ENCODE peak calls at places on chromosomes 4 and X, in five cellular contexts. Y, F, W, U and X are unnamed samples.

GRCh38 chr4:83109480-83110221 is 4.9 kb downstream of the PLAC8 start:
- DNase-seq in F (no peak), W (no peak), Y (no peak), U (no peak), X (no peak)

GRCh38 chr4:76376534-76376933 is 44.4 kb downstream of the CCDC158 start:
- DNase-seq in F (no peak), U (no peak), W (no peak), Y (no peak), X (no peak)

GRCh38 chr4:183838987-183839712 is 66.0 kb upstream of the STOX2 start:
- DNase-seq in Y (no peak), U (no peak), F (no peak), W (peak; percentile 53), X (no peak)

GRCh38 chr4:94995684-94996394 is 238.1 kb downstream of the BMPR1B start:
- DNase-seq in U (peak; percentile 67), W (peak; percentile 26), Y (no peak), F (no peak), X (no peak)

GRCh38 chrX:132023117-132023895 is at the start of gene STK26:
- DNase-seq in U (peak; percentile 60), Y (no peak), F (peak; percentile 40), W (peak; percentile 58), X (no peak)

GRCh38 chrX:70762285-70762684 is 146.2 kb downstream of the TEX11 start:
- DNase-seq in U (no peak), Y (no peak), F (no peak), W (no peak), X (no peak)

GRCh38 chr4:83334425-83335241 is at the start of gene HPSE:
- DNase-seq in F (peak; percentile 72), Y (no peak), U (peak; percentile 80), W (peak; percentile 71), X (no peak)

GRCh38 chr4:110275871-110276270 is 77.5 kb upstream of the ELOVL6 start:
- DNase-seq in U (no peak), W (peak; percentile 9), Y (peak; percentile 5), F (no peak), X (peak; percentile 50)

GRCh38 chr4:46196086-46196485 is 72.2 kb upstream of the GABRG1 start:
- DNase-seq in U (no peak), Y (no peak), F (no peak), W (no peak), X (no peak)

GRCh38 chr4:76989391-76990061 is 40.0 kb downstream of the SEPTIN11 start:
- DNase-seq in W (no peak), F (no peak), U (no peak), Y (no peak), X (no peak)

GRCh38 chrX:119698835-119699234 is 5.9 kb upstream of the SEPTIN6 start:
- DNase-seq in W (peak; percentile 73), F (no peak), U (no peak), Y (no peak), X (no peak)

DNA sequence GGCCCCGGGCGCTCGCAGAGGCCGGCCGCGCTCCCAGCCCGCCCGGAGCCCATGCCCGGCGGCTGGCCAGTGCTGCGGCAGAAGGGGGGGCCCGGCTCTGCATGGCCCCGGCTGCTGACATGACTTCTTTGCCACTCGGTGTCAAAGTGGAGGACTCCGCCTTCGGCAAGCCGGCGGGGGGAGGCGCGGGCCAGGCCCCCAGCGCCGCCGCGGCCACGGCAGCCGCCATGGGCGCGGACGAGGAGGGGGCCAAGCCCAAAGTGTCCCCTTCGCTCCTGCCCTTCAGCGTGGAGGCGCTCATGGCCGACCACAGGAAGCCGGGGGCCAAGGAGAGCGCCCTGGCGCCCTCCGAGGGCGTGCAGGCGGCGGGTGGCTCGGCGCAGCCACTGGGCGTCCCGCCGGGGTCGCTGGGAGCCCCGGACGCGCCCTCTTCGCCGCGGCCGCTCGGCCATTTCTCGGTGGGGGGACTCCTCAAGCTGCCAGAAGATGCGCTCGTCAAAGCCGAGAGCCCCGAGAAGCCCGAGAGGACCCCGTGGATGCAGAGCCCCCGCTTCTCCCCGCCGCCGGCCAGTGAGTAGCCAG is 425 bp downstream of the MSX1 start:
- DNase-seq in U (no peak), F (no peak), Y (no peak), W (no peak), X (no peak)
- H3K4me3 ChIP-seq in U (peak overlapping the region; percentile 74), F (peak overlapping the region; percentile 54), Y (peak overlapping the region; percentile 97), W (peak overlapping the region; percentile 84), X (peak overlapping the region; percentile 70)

GRCh38 chr4:156981262-156981661 is 9.7 kb upstream of the PDGFC start:
- DNase-seq in W (no peak), Y (no peak), F (no peak), U (no peak), X (no peak)

GRCh38 chr4:156977435-156978160 is 6.0 kb upstream of the PDGFC start:
- DNase-seq in Y (peak; percentile 78), F (no peak), U (no peak), W (peak; percentile 75), X (peak; percentile 68)

GRCh38 chr4:156983366-156983765 is 11.8 kb upstream of the PDGFC start:
- DNase-seq in W (peak; percentile 57), F (no peak), Y (no peak), U (no peak), X (no peak)
- TF ChIP-seq CTCF in W (peak; percentile 66), F (no peak), Y (peak; percentile 54), U (no peak), X (peak; percentile 45)

DNA sequence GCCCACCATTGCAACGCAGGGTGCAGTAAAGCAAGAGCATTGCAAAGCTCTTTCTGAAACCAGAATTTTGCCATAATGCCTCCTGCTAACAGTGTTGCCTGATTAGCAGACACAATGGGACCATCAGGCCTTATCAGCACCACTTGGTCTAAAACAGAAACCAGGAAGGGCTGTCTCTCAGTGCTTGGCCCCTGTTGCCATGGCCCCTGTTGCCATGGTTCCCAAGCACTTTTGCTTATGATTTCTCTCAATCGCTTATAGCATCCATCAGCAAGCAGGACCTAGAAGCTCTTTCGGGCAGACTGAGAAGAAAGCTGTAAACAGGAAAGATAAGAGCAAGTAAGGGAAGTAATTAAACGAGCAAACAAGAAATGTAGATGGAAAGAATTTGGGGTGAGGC is 36.8 kb downstream of the RTL5 start:
- DNase-seq in W (peak; percentile 18), U (peak; percentile 59), Y (no peak), F (no peak), X (no peak)
- H3K4me3 ChIP-seq in W (no peak overlapping the region), U (no peak overlapping the region), Y (no peak overlapping the region), F (no peak overlapping the region), X (no peak overlapping the region)

GRCh38 chrX:93259029-93259428 is 414.3 kb downstream of the NAP1L3 start:
- DNase-seq in W (no peak), Y (no peak), U (no peak), F (no peak), X (no peak)
- TF ChIP-seq CTCF in W (no peak), Y (no peak), U (no peak), F (no peak), X (no peak)

GRCh38 chr4:120897981-120898719 is 24.4 kb downstream of the PRDM5 start:
- DNase-seq in F (no peak), U (no peak), W (no peak), Y (no peak), X (no peak)
- H3K4me3 ChIP-seq in F (no peak overlapping the region), U (no peak overlapping the region), W (no peak overlapping the region), Y (no peak overlapping the region), X (no peak overlapping the region)

GRCh38 chr4:1910643-1911042 is 39.5 kb downstream of the NSD2 start:
- DNase-seq in W (peak; percentile 77), Y (peak; percentile 33), F (peak; percentile 40), U (no peak), X (peak; percentile 12)
- TF ChIP-seq CTCF in W (peak; percentile 81), Y (peak; percentile 78), F (peak; percentile 34), U (peak; percentile 23), X (peak; percentile 69)

GRCh38 chr4:26030780-26031179 is 116.8 kb downstream of the SMIM20 start:
- DNase-seq in W (no peak), U (no peak), F (no peak), Y (no peak), X (no peak)

GRCh38 chr4:26028133-26028792 is 114.2 kb downstream of the SMIM20 start:
- DNase-seq in Y (no peak), U (no peak), W (no peak), F (no peak), X (no peak)

GRCh38 chr4:26029512-26030131 is 115.6 kb downstream of the SMIM20 start:
- DNase-seq in U (no peak), W (no peak), Y (no peak), F (no peak), X (no peak)

GRCh38 chr4:26030260-26030667 is 116.2 kb downstream of the SMIM20 start:
- DNase-seq in Y (no peak), W (no peak), U (no peak), F (no peak), X (no peak)

DNA sequence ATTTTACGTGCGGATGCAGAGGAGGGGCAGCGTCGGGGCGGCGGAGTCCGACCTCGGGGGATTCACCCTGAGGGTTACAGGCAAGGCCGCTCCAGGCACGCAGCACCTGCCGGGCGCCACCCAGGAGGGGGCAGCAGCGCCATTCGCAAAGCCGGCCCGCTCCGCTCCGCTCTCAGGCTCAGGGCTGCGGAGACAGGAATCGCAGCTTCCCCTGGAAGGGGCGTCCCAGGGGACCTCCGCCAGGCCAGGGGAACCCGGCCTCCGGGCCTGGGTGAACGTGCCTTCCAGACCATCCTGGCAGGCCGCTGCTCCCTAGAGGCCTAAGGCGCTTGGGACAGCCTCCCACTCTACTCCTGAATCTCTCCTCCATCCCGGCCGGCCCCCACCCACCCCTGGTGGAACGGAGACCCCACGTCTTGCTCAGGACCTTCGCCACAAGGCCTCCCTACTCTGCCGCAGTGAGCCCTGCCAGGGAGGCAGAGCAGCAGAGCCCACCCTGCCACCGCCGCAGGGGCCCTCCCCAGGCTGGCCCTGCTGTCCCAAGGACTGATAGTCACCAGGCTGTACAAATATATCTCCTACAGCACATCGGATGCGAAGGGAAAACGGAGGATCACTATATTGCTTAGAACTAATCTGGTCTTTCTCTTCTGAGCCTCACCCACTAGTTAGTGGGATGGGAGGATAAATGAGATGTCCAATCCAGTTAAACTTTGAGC is 114.9 kb downstream of the SMIM20 start:
- DNase-seq in W (peak; percentile 72), Y (no peak), U (peak; percentile 74), F (peak; percentile 54), X (no peak)
- H3K4me3 ChIP-seq in W (no peak overlapping the region), Y (no peak overlapping the region), U (peak overlapping the region; percentile 32), F (no peak overlapping the region), X (no peak overlapping the region)

DNA sequence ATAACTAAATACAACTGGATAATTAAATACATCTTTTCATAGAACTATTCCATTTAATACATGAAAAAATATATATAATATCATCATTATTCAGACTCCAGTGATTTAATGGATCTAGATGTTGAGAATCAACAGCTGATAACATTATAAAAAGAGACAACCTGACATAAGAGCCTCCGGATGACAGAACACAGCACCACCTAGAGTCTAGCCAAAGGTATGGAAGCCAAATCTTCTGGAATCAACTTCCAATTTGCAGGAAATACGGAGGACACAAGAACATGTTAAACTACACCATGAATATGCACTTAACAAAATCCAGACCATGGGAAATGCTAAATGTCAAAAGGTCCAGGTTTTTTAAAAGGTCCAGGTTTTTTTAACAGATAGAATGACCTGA is 55.0 kb downstream of the LRBA start:
- DNase-seq in F (no peak), Y (peak; percentile 10), U (no peak), W (peak; percentile 52), X (no peak)
- TF ChIP-seq CTCF in F (peak; percentile 9), Y (peak; percentile 77), U (no peak), W (peak; percentile 75), X (peak; percentile 15)

DNA sequence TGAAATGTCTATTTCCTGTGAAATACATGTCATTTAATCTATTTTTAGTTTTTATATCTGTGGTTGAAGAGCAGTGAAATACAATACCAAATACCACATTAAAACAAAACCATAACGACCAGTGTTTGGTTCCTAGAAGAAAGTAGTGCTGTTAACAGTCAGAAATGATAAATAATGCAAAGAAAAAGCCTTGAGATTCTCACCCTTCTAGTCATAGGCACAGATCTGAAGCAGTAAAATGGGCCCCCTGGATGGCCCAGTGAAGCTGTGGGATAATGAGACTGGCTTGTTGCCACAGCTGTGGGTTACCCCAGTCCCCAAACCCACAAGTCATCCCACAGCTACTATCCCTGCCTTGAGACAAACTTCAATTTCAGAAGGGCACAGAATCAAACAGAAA is 137.3 kb upstream of the RPL34 start:
- DNase-seq in U (no peak), F (no peak), W (no peak), Y (no peak), X (no peak)
- H3K4me3 ChIP-seq in U (no peak overlapping the region), F (no peak overlapping the region), W (no peak overlapping the region), Y (no peak overlapping the region), X (no peak overlapping the region)